ENCODE peak calls at places on chromosomes 6 and 20, in ten cellular contexts. S, N, A, J, Z, R, V, E, K and I are unnamed samples.

GRCh38 chr6:33914519-33915120 is 110.8 kb upstream of the MLN start:
- DNase-seq in S (no peak), N (no peak), A (no peak), J (peak), Z (no peak), R (no peak), V (no peak), E (no peak), K (no peak), I (no peak)

GRCh38 chr20:23397961-23398360 is 23.3 kb downstream of the NAPB start:
- DNase-seq in S (no peak), N (no peak), A (no peak), J (no peak), Z (no peak), R (no peak), V (no peak), E (peak), K (peak), I (no peak)

GRCh38 chr6:2829253-2829652 is 12.4 kb downstream of the SERPINB1 start:
- DNase-seq in S (no peak), N (no peak), A (no peak), J (no peak), Z (no peak), R (no peak), V (no peak), E (no peak), K (no peak), I (no peak)

GRCh38 chr6:85690071-85690470 is 47.4 kb upstream of the SYNCRIP start:
- DNase-seq in S (no peak), N (no peak), A (no peak), J (no peak), Z (no peak), R (no peak), V (no peak), E (no peak), K (no peak), I (no peak)

GRCh38 chr6:71822626-71823025 is 63.7 kb upstream of the RIMS1 start:
- DNase-seq in S (no peak), N (no peak), A (no peak), J (no peak), Z (no peak), R (no peak), V (no peak), E (no peak), K (peak), I (no peak)

GRCh38 chr6:8905647-8906231 is 470.4 kb upstream of the SLC35B3 start:
- DNase-seq in S (no peak), N (no peak), A (no peak), J (no peak), Z (no peak), R (no peak), V (no peak), E (peak), K (no peak), I (peak)

GRCh38 chr6:104540743-104541142 is 319.0 kb downstream of the HACE1 start:
- DNase-seq in S (no peak), N (no peak), A (no peak), J (no peak), Z (no peak), R (no peak), V (no peak), E (no peak), K (peak), I (no peak)

GRCh38 chr6:6826961-6827360 is 238.4 kb downstream of the LY86 start:
- DNase-seq in S (no peak), N (no peak), A (no peak), J (no peak), Z (no peak), R (no peak), V (no peak), E (no peak), K (no peak), I (no peak)

GRCh38 chr6:145310116-145310515 is 425.2 kb downstream of the EPM2A start:
- DNase-seq in S (no peak), N (no peak), A (no peak), J (no peak), Z (no peak), R (no peak), V (no peak), E (peak), K (peak), I (no peak)

GRCh38 chr6:25670793-25671513 is 18.9 kb downstream of the SCGN start:
- DNase-seq in S (no peak), N (peak), A (no peak), J (no peak), Z (peak), R (no peak), V (no peak), E (peak), K (peak), I (no peak)

GRCh38 chr6:170057034-170057734 is 233.7 kb downstream of the DLL1 start:
- DNase-seq in S (peak), N (no peak), A (no peak), J (peak), Z (no peak), R (no peak), V (peak), E (no peak), K (no peak), I (no peak)

GRCh38 chr6:136039185-136039584 is 187.7 kb downstream of the PDE7B start:
- DNase-seq in S (no peak), N (no peak), A (no peak), J (no peak), Z (no peak), R (no peak), V (no peak), E (no peak), K (peak), I (no peak)

GRCh38 chr20:54476336-54476928 is 1.0 kb downstream of the DOK5 start:
- DNase-seq in S (peak), N (no peak), A (no peak), J (no peak), Z (no peak), R (no peak), V (no peak), E (no peak), K (no peak), I (no peak)

GRCh38 chr6:5762561-5762968 is 244.2 kb downstream of the NRN1 start:
- DNase-seq in S (no peak), N (no peak), A (no peak), J (no peak), Z (no peak), R (no peak), V (no peak), E (no peak), K (peak), I (no peak)

GRCh38 chr6:43773050-43773956 is 3.3 kb downstream of the VEGFA start:
- DNase-seq in S (peak), N (peak), A (no peak), J (peak), Z (peak), R (peak), V (no peak), E (peak), K (peak), I (peak)

GRCh38 chr20:2398453-2398852 is 17.8 kb downstream of the TGM6 start:
- DNase-seq in S (no peak), N (no peak), A (no peak), J (no peak), Z (no peak), R (no peak), V (no peak), E (no peak), K (no peak), I (no peak)

GRCh38 chr6:56540950-56541600 is 101.6 kb downstream of the DST start:
- DNase-seq in S (no peak), N (no peak), A (no peak), J (no peak), Z (no peak), R (no peak), V (no peak), E (no peak), K (no peak), I (peak)

GRCh38 chr6:37057128-37057471 is 51.6 kb downstream of the FGD2 start:
- DNase-seq in S (no peak), N (no peak), A (no peak), J (no peak), Z (no peak), R (no peak), V (no peak), E (no peak), K (no peak), I (no peak)
- TF ChIP-seq CTCF in S (no peak), N (no peak), A (no peak), J (no peak), Z (no peak), R (no peak), V (no peak), E (no peak), K (no peak), I (no peak)

GRCh38 chr6:14322841-14323240 is 205.3 kb downstream of the CD83 start:
- DNase-seq in S (no peak), N (no peak), A (no peak), J (no peak), Z (no peak), R (no peak), V (no peak), E (no peak), K (no peak), I (no peak)

GRCh38 chr6:14324042-14324441 is 206.5 kb downstream of the CD83 start:
- DNase-seq in S (no peak), N (no peak), A (no peak), J (no peak), Z (no peak), R (no peak), V (no peak), E (peak), K (no peak), I (no peak)

GRCh38 chr6:14317616-14318015 is 200.0 kb downstream of the CD83 start:
- DNase-seq in S (no peak), N (no peak), A (no peak), J (no peak), Z (no peak), R (no peak), V (no peak), E (no peak), K (no peak), I (no peak)

GRCh38 chr6:14320342-14320741 is 202.8 kb downstream of the CD83 start:
- DNase-seq in S (no peak), N (no peak), A (no peak), J (no peak), Z (no peak), R (no peak), V (no peak), E (no peak), K (no peak), I (no peak)

GRCh38 chr6:14321992-14322772 is 204.6 kb downstream of the CD83 start:
- DNase-seq in S (peak), N (no peak), A (no peak), J (peak), Z (peak), R (peak), V (no peak), E (peak), K (no peak), I (no peak)
- TF ChIP-seq CTCF in S (peak), N (no peak), A (no peak), J (peak), Z (peak), R (peak), V (no peak), E (peak), K (no peak), I (no peak)

DNA sequence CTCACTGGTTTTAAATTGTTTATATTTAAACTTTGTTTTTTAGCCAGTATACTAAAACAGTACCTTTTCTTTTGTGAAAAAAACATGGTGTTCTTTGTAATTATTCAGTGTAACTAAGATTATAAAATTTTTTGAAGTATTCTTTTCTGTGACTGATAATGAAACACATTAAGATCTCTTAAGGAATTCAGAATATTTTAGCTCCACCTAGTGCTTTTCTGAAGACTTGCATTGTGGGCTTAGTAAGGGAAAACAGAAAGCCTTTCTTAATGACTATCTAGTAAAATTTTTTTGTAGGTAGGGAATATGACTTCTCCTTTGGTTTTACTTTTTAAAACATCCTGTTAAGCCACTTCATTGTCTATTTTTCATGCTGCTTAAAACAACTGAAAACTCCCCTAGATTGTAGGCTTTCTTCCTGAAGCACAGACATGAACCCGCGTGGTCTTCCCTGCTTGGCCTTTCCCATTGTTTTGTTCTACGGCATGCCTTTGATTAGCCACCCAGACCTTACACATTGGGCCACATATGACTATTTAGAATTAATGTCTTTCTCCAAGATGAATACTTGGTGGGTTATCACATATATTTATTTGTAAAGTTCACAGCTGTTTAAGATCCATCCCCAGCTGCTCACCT is 72.1 kb downstream of the AFDN start:
- DNase-seq in S (no peak), N (peak), A (no peak), J (no peak), Z (no peak), R (no peak), V (no peak), E (peak), K (peak), I (no peak)
- TF ChIP-seq CTCF in S (peak), N (peak), A (peak), J (peak), Z (peak), R (peak), V (peak), E (peak), K (peak), I (peak)

GRCh38 chr20:44648579-44648978 is 2.9 kb downstream of the ADA start:
- DNase-seq in S (no peak), N (peak), A (no peak), J (no peak), Z (no peak), R (peak), V (no peak), E (no peak), K (no peak), I (no peak)

GRCh38 chr20:44653536-44653935 is 2.0 kb upstream of the ADA start:
- DNase-seq in S (no peak), N (no peak), A (no peak), J (no peak), Z (no peak), R (no peak), V (no peak), E (no peak), K (no peak), I (no peak)

GRCh38 chr20:44650777-44651493 is 564 bp downstream of the ADA start:
- DNase-seq in S (no peak), N (no peak), A (no peak), J (no peak), Z (no peak), R (no peak), V (no peak), E (peak), K (peak), I (peak)

GRCh38 chr20:44649976-44650375 is 1.5 kb downstream of the ADA start:
- DNase-seq in S (no peak), N (no peak), A (no peak), J (no peak), Z (no peak), R (no peak), V (no peak), E (no peak), K (no peak), I (no peak)

GRCh38 chr20:44651507-44652373 is at the start of gene ADA:
- DNase-seq in S (peak), N (peak), A (no peak), J (peak), Z (no peak), R (peak), V (no peak), E (peak), K (peak), I (peak)
- TF ChIP-seq CTCF in S (no peak), N (peak), A (no peak), J (no peak), Z (no peak), R (no peak), V (no peak), E (no peak), K (peak), I (no peak)

GRCh38 chr6:50653253-50653652 is 60.1 kb upstream of the TFAP2D start:
- DNase-seq in S (no peak), N (no peak), A (no peak), J (no peak), Z (no peak), R (no peak), V (no peak), E (no peak), K (no peak), I (no peak)

GRCh38 chr6:50657513-50657912 is 55.8 kb upstream of the TFAP2D start:
- DNase-seq in S (no peak), N (no peak), A (no peak), J (no peak), Z (no peak), R (no peak), V (no peak), E (no peak), K (no peak), I (no peak)

GRCh38 chr6:50658561-50658960 is 54.8 kb upstream of the TFAP2D start:
- DNase-seq in S (no peak), N (no peak), A (no peak), J (no peak), Z (no peak), R (no peak), V (no peak), E (no peak), K (peak), I (no peak)

GRCh38 chr6:50654155-50654554 is 59.2 kb upstream of the TFAP2D start:
- DNase-seq in S (no peak), N (no peak), A (no peak), J (no peak), Z (no peak), R (no peak), V (no peak), E (peak), K (peak), I (no peak)

DNA sequence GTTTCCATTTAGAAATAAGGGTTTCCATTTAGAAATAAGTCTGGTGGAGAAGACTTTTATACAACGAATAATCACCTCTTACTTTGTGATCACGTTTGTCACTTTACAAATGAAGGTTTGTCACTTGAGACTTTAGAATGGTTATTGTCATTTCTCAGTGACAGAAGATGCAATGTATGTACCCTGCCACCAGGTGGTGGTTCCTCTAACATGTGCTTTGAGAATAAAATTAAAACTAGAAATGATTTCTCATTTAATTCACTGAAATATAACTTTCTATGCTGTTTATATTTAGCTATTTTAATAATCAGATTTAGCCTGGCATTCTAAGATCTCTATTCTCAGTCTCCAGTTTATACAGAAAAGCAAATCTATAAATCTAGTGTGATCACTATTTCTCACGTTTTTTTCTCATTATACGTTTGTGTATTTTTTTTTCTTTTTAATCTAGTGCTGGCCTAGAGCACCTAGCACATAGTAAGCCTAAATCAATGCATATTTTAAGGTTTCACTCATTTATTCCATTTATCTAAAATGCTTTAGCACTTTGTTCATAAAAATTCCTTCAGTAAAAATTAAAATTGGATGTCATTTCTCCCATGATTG is 57.4 kb upstream of the TFAP2D start:
- DNase-seq in S (no peak), N (peak), A (no peak), J (no peak), Z (no peak), R (no peak), V (no peak), E (peak), K (peak), I (no peak)
- TF ChIP-seq CTCF in S (peak), N (peak), A (peak), J (peak), Z (no peak), R (peak), V (peak), E (peak), K (peak), I (peak)

DNA sequence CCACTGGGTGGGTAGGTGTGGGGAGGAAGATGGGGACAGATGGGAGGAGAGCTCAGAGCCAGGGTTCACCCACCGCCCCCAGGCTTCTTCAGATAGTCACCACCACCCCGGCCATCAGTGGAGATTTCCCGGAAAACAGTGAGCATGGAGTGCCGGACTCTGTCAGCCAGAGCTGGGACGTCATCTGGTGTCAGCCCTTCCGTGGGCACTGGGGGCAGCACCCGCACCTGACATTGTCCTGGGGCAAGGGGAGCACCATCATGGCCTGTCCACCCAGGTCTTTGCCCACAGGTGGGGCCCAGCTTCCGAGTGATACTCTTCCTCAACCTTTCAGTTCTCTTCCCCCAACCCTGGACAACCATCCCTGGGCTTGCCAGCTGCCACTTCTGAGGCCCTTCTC is 4.8 kb downstream of the EGFL8 start:
- DNase-seq in S (no peak), N (no peak), A (no peak), J (no peak), Z (no peak), R (no peak), V (no peak), E (no peak), K (no peak), I (no peak)
- TF ChIP-seq CTCF in S (no peak), N (no peak), A (no peak), J (no peak), Z (peak), R (peak), V (no peak), E (no peak), K (no peak), I (no peak)